ENCODE peak calls at places on chromosomes 11 and 22, in five cellular contexts. V is brain microvascular endothelial cell, I is dorsolateral prefrontal cortex, O is fibroblast of mammary gland, Z is lung. H is an unnamed sample.

GRCh38 chr11:1041471-1041870 is 5.0 kb upstream of the MUC6 start:
- DNase-seq in O (no peak), Z (no peak), V (no peak), I (no peak), H (no peak)

GRCh38 chr22:49972163-49973017 is 11.8 kb downstream of the PIM3 start:
- DNase-seq in O (no peak), V (no peak), I (peak; percentile 30), Z (no peak), H (no peak)

GRCh38 chr11:17405232-17406005 is 17.0 kb upstream of the KCNJ11 start:
- DNase-seq in I (peak; percentile 64), Z (peak; percentile 73), O (peak; percentile 54), V (peak; percentile 35), H (no peak)

GRCh38 chr22:31363885-31364284 is 17.7 kb upstream of the PATZ1 start:
- DNase-seq in I (no peak), O (no peak), V (no peak), Z (no peak), H (no peak)

GRCh38 chr11:82763167-82763566 is 29.5 kb upstream of the FAM181B start:
- DNase-seq in O (no peak), Z (no peak), I (no peak), V (no peak), H (no peak)

GRCh38 chr11:69869311-69869939 is 50.2 kb upstream of the FGF3 start:
- DNase-seq in O (no peak), I (no peak), Z (no peak), V (no peak), H (no peak)

GRCh38 chr22:46081036-46081830 is 69.1 kb upstream of the PPARA start:
- DNase-seq in O (no peak), V (no peak), I (peak; percentile 68), Z (no peak), H (no peak)

GRCh38 chr22:44217346-44217745 is 36.6 kb downstream of the PARVG start:
- DNase-seq in I (no peak), O (no peak), V (no peak), Z (peak; percentile 6), H (no peak)

DNA sequence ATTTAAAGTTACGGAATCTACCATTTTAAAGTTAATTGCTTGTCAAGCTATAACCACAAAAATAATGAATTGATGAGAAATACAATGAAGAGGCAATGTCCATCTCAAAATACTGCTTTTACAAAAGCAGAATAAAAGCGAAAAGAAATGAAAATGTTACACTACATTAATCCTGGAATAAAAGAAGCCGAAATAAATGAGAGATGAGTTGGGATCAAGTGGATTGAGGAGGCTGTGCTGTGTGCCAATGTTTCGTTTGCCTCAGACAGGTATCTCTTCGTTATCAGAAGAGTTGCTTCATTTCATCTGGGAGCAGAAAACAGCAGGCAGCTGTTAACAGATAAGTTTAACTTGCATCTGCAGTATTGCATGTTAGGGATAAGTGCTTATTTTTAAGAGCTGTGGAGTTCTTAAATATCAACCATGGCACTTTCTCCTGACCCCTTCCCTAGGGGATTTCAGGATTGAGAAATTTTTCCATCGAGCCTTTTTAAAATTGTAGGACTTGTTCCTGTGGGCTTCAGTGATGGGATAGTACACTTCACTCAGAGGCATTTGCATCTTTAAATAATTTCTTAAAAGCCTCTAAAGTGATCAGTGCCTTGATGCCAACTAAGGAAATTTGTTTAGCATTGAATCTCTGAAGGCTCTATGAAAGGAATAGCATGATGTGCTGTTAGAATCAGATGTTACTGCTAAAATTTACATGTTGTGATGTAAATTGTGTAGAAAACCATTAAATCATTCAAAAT is 4.2 kb downstream of the MALAT1 start:
- DNase-seq in O (peak; percentile 60), Z (no peak), I (no peak), V (peak; percentile 41), H (no peak)
- H3K4me3 ChIP-seq in O (peak overlapping the region; percentile 91), Z (peak overlapping the region; percentile 81), I (peak overlapping the region; percentile 99), V (peak overlapping the region; percentile 99), H (peak overlapping the region; percentile 82)

GRCh38 chr11:120715239-120715638 is 203.7 kb downstream of the GRIK4 start:
- DNase-seq in O (peak; percentile 14), Z (no peak), V (no peak), I (no peak), H (no peak)
- H3K4me3 ChIP-seq in O (no peak overlapping the region), Z (no peak overlapping the region), V (peak overlapping the region; percentile 30), I (no peak overlapping the region), H (no peak overlapping the region)

DNA sequence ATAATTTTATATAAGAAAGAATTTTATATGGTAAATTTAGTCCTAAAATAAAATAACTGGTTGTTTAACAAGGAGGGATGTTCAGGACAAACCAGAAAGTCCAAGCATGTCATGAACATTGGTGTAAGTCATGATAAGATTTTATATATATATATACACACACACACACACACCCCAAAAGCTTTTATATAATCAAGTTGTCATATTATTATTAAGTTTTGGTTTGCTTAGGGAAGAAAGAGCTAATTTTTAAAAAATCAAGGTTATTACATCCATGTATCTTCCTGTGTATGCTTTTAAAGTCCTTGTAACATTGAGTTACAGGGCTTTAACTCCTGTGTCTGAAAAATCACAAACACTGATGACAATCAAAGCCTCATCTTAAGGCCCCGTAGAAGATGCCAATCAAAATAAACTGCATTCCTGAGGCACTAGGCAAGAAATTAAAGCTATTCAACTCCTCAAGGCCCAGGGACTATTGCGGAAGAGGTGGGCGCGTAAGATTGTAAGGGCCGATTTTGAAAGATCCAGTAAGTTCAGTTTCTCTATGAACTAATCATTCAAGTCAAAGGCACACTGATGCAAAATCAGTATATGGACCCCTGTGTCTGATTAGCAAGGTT is 16.8 kb downstream of the APOL6 start:
- DNase-seq in I (no peak), O (no peak), V (no peak), Z (no peak), H (no peak)
- H3K4me3 ChIP-seq in I (no peak overlapping the region), O (no peak overlapping the region), V (no peak overlapping the region), Z (no peak overlapping the region), H (no peak overlapping the region)

GRCh38 chr11:19614370-19614936 is 98.2 kb upstream of the NAV2 start:
- DNase-seq in O (no peak), I (no peak), V (no peak), Z (no peak), H (no peak)

GRCh38 chr11:19617830-19618523 is 94.7 kb upstream of the NAV2 start:
- DNase-seq in Z (no peak), O (no peak), I (no peak), V (no peak), H (no peak)

DNA sequence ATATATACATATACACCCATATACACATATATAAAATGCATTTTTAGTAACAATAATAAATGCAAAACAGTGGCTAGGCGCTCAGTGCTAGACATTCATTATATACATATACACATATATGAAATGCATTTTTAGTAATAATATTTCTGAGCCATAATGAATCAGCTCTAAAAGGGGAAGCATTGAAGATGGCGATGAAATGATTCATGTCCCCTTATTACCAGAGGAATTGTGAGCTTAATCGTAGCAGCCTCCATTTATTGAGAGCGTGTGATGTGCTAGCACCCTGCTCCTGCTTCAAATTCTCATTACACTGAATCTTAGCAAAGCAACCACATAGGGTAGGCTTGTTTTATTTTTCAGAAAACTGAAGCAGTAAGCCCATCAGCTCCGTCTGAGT is 97.1 kb upstream of the NAV2 start:
- DNase-seq in V (no peak), O (no peak), Z (no peak), I (no peak), H (no peak)
- H3K4me3 ChIP-seq in V (no peak overlapping the region), O (no peak overlapping the region), Z (no peak overlapping the region), I (no peak overlapping the region), H (no peak overlapping the region)

GRCh38 chr11:12725047-12725862 is 51.0 kb downstream of the TEAD1 start:
- DNase-seq in I (no peak), Z (no peak), V (peak; percentile 48), O (no peak), H (no peak)
- H3K4me3 ChIP-seq in I (no peak overlapping the region), Z (no peak overlapping the region), V (no peak overlapping the region), O (no peak overlapping the region), H (no peak overlapping the region)

GRCh38 chr11:3380706-3381570 is 2.0 kb upstream of the ZNF195 start:
- DNase-seq in I (no peak), Z (no peak), V (peak; percentile 55), O (peak; percentile 55), H (no peak)

GRCh38 chr11:3375552-3375951 is 3.4 kb downstream of the ZNF195 start:
- DNase-seq in I (no peak), O (peak; percentile 85), Z (no peak), V (no peak), H (peak; percentile 11)

GRCh38 chr11:3381794-3382193 is 2.8 kb upstream of the ZNF195 start:
- DNase-seq in O (no peak), Z (no peak), V (no peak), I (no peak), H (no peak)

GRCh38 chr11:3382613-3383275 is 3.8 kb upstream of the ZNF195 start:
- DNase-seq in I (no peak), Z (no peak), V (no peak), O (no peak), H (no peak)

GRCh38 chr11:3378426-3379423 is at the start of gene ZNF195:
- DNase-seq in O (peak; percentile 90), V (peak; percentile 98), I (peak; percentile 100), Z (peak; percentile 99), H (peak; percentile 65)
- H3K4me3 ChIP-seq in O (peak within 1 kb of the TSS; percentile 86), V (peak within 1 kb of the TSS; percentile 90), I (peak within 1 kb of the TSS; percentile 81), Z (peak within 1 kb of the TSS; percentile 98), H (peak within 1 kb of the TSS; percentile 93)

DNA sequence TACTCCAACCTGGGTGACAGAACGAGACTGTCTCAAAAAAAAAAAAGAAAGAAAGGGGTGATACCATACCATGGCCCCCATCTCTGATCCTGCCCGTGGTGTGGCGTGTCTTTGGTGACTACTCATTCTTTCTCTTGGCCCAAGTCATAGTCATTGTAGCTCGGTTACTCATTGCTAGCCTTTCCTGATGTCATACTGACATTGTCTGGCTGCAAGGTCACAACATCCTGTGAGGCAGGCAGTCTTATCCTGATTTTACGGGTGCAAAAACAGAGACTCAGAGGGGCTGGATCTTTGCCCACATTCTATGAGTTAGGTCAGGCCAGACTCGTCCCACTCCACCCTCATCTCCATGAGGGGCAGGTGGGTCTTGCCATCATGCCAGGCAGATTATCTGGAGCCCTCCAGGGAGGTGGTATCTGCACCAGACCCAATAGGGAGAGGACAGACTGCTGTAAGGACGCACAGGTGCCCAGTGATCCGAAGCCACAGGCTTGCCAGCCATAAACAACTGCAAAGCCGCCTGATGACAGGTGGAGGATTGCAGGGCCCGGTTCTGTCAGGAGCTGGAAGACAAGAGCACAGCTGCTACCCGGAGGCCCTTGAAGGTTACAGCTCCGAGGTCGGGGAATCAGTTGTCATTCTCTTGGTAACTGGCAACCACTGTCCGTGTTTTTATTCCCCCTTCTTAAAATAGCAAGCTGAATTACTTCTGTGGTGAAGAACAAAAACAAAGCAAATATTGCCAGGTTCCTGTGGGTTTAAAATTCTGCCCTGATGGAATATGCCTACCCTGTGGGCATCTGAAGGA is 13.8 kb downstream of the TOM1 start:
- DNase-seq in I (no peak), V (peak; percentile 93), Z (no peak), O (peak; percentile 90), H (peak; percentile 75)
- H3K4me3 ChIP-seq in I (no peak overlapping the region), V (no peak overlapping the region), Z (no peak overlapping the region), O (no peak overlapping the region), H (no peak overlapping the region)

GRCh38 chr11:93663021-93663420 is 1.5 kb downstream of the CEP295 start:
- DNase-seq in Z (no peak), V (no peak), O (no peak), I (no peak), H (no peak)
- H3K4me3 ChIP-seq in Z (no peak overlapping the region), V (no peak overlapping the region), O (no peak overlapping the region), I (no peak overlapping the region), H (no peak overlapping the region)

GRCh38 chr11:96309001-96309642 is 33.9 kb downstream of the MAML2 start:
- DNase-seq in Z (no peak), O (peak; percentile 64), I (no peak), V (no peak), H (no peak)
- H3K4me3 ChIP-seq in Z (no peak overlapping the region), O (no peak overlapping the region), I (no peak overlapping the region), V (no peak overlapping the region), H (no peak overlapping the region)